ENCODE peak calls at places on chromosomes 3 and 15, in eight cellular contexts. One of them, this sample, is unnamed.

GRCh38 chr3:122092460-122093165 is 37.5 kb downstream of the CD86 start:
- DNase-seq in stimulated activated CD8-positive, alpha-beta memory T cell treated with anti-CD3 and anti-CD28 coated beads, Interleukin-15, amount 100 ng/mL, for 24 hours: no peak
- DNase-seq in GM19239: no peak
- DNase-seq in Ammon's horn: no peak
- DNase-seq in T-helper 2 cell: peak
- DNase-seq in SW480: peak
- DNase-seq in B cell: peak
- DNase-seq in GM12864: no peak
- DNase-seq in this sample: no peak

GRCh38 chr3:147407495-147408179 is 1.3 kb upstream of the ZIC4 start:
- DNase-seq in B cell: no peak
- DNase-seq in stimulated activated CD8-positive, alpha-beta memory T cell treated with anti-CD3 and anti-CD28 coated beads, Interleukin-15, amount 100 ng/mL, for 24 hours: no peak
- DNase-seq in T-helper 2 cell: no peak
- DNase-seq in GM12864: no peak
- DNase-seq in Ammon's horn: no peak
- DNase-seq in SW480: no peak
- DNase-seq in GM19239: no peak
- DNase-seq in this sample: no peak

GRCh38 chr3:126932188-126932931 is 50.6 kb upstream of the PLXNA1 start:
- DNase-seq in GM12864: no peak
- DNase-seq in stimulated activated CD8-positive, alpha-beta memory T cell treated with anti-CD3 and anti-CD28 coated beads, Interleukin-15, amount 100 ng/mL, for 24 hours: no peak
- DNase-seq in T-helper 2 cell: no peak
- DNase-seq in SW480: no peak
- DNase-seq in GM19239: no peak
- DNase-seq in Ammon's horn: no peak
- DNase-seq in B cell: no peak
- DNase-seq in this sample: no peak

GRCh38 chr3:851098-851790 is 241.6 kb upstream of the CNTN6 start:
- DNase-seq in GM19239: no peak
- DNase-seq in GM12864: no peak
- DNase-seq in T-helper 2 cell: peak
- DNase-seq in SW480: peak
- DNase-seq in B cell: no peak
- DNase-seq in stimulated activated CD8-positive, alpha-beta memory T cell treated with anti-CD3 and anti-CD28 coated beads, Interleukin-15, amount 100 ng/mL, for 24 hours: no peak
- DNase-seq in Ammon's horn: no peak
- DNase-seq in this sample: no peak

GRCh38 chr15:56537881-56538280 is 72.9 kb upstream of the MNS1 start:
- DNase-seq in stimulated activated CD8-positive, alpha-beta memory T cell treated with anti-CD3 and anti-CD28 coated beads, Interleukin-15, amount 100 ng/mL, for 24 hours: no peak
- DNase-seq in GM12864: no peak
- DNase-seq in T-helper 2 cell: peak
- DNase-seq in SW480: no peak
- DNase-seq in B cell: peak
- DNase-seq in Ammon's horn: no peak
- DNase-seq in GM19239: no peak
- DNase-seq in this sample: no peak

GRCh38 chr3:178618197-178618596 is 82.0 kb downstream of the KCNMB2 start:
- DNase-seq in stimulated activated CD8-positive, alpha-beta memory T cell treated with anti-CD3 and anti-CD28 coated beads, Interleukin-15, amount 100 ng/mL, for 24 hours: no peak
- DNase-seq in GM19239: no peak
- DNase-seq in GM12864: no peak
- DNase-seq in T-helper 2 cell: no peak
- DNase-seq in SW480: no peak
- DNase-seq in B cell: no peak
- DNase-seq in Ammon's horn: peak
- DNase-seq in this sample: peak

GRCh38 chr3:30664884-30665283 is 58.5 kb downstream of the TGFBR2 start:
- DNase-seq in SW480: no peak
- DNase-seq in stimulated activated CD8-positive, alpha-beta memory T cell treated with anti-CD3 and anti-CD28 coated beads, Interleukin-15, amount 100 ng/mL, for 24 hours: no peak
- DNase-seq in Ammon's horn: no peak
- DNase-seq in T-helper 2 cell: peak
- DNase-seq in GM12864: no peak
- DNase-seq in GM19239: no peak
- DNase-seq in B cell: no peak
- DNase-seq in this sample: no peak

GRCh38 chr3:15858547-15859506 is 61.0 kb upstream of the ANKRD28 start:
- DNase-seq in GM19239: peak
- DNase-seq in Ammon's horn: peak
- DNase-seq in GM12864: peak
- DNase-seq in stimulated activated CD8-positive, alpha-beta memory T cell treated with anti-CD3 and anti-CD28 coated beads, Interleukin-15, amount 100 ng/mL, for 24 hours: peak
- DNase-seq in SW480: peak
- DNase-seq in B cell: peak
- DNase-seq in T-helper 2 cell: peak
- DNase-seq in this sample: no peak

GRCh38 chr3:49634736-49635135 is 39.4 kb upstream of the APEH start:
- DNase-seq in stimulated activated CD8-positive, alpha-beta memory T cell treated with anti-CD3 and anti-CD28 coated beads, Interleukin-15, amount 100 ng/mL, for 24 hours: no peak
- DNase-seq in SW480: no peak
- DNase-seq in B cell: no peak
- DNase-seq in GM12864: no peak
- DNase-seq in Ammon's horn: no peak
- DNase-seq in T-helper 2 cell: no peak
- DNase-seq in GM19239: no peak
- DNase-seq in this sample: no peak

GRCh38 chr15:78149805-78150751 is 916 bp downstream of the IDH3A start:
- DNase-seq in GM12864: no peak
- DNase-seq in SW480: peak
- DNase-seq in Ammon's horn: peak
- DNase-seq in GM19239: no peak
- DNase-seq in B cell: no peak
- DNase-seq in T-helper 2 cell: no peak
- DNase-seq in stimulated activated CD8-positive, alpha-beta memory T cell treated with anti-CD3 and anti-CD28 coated beads, Interleukin-15, amount 100 ng/mL, for 24 hours: no peak
- DNase-seq in this sample: no peak

GRCh38 chr3:179613807-179614206 is 9.2 kb downstream of the NDUFB5 start:
- DNase-seq in B cell: no peak
- DNase-seq in T-helper 2 cell: no peak
- DNase-seq in GM19239: no peak
- DNase-seq in SW480: no peak
- DNase-seq in GM12864: no peak
- DNase-seq in Ammon's horn: no peak
- DNase-seq in stimulated activated CD8-positive, alpha-beta memory T cell treated with anti-CD3 and anti-CD28 coated beads, Interleukin-15, amount 100 ng/mL, for 24 hours: no peak
- DNase-seq in this sample: no peak

GRCh38 chr3:192091831-192092230 is 630.9 kb downstream of the PYDC2 start:
- DNase-seq in T-helper 2 cell: no peak
- DNase-seq in GM19239: no peak
- DNase-seq in B cell: no peak
- DNase-seq in GM12864: no peak
- DNase-seq in SW480: no peak
- DNase-seq in stimulated activated CD8-positive, alpha-beta memory T cell treated with anti-CD3 and anti-CD28 coated beads, Interleukin-15, amount 100 ng/mL, for 24 hours: no peak
- DNase-seq in Ammon's horn: no peak
- DNase-seq in this sample: no peak

GRCh38 chr3:134302674-134303073 is 52.0 kb upstream of the RYK start:
- DNase-seq in GM12864: no peak
- DNase-seq in Ammon's horn: no peak
- DNase-seq in GM19239: no peak
- DNase-seq in B cell: no peak
- DNase-seq in T-helper 2 cell: no peak
- DNase-seq in stimulated activated CD8-positive, alpha-beta memory T cell treated with anti-CD3 and anti-CD28 coated beads, Interleukin-15, amount 100 ng/mL, for 24 hours: no peak
- DNase-seq in SW480: no peak
- DNase-seq in this sample: no peak

GRCh38 chr3:49164983-49165720 is 979 bp downstream of the CCDC71 start:
- DNase-seq in stimulated activated CD8-positive, alpha-beta memory T cell treated with anti-CD3 and anti-CD28 coated beads, Interleukin-15, amount 100 ng/mL, for 24 hours: no peak
- DNase-seq in SW480: no peak
- DNase-seq in GM12864: no peak
- DNase-seq in GM19239: no peak
- DNase-seq in Ammon's horn: no peak
- DNase-seq in B cell: no peak
- DNase-seq in T-helper 2 cell: no peak
- DNase-seq in this sample: no peak

GRCh38 chr3:33895658-33896057 is 97.2 kb downstream of the PDCD6IP start:
- DNase-seq in T-helper 2 cell: no peak
- DNase-seq in stimulated activated CD8-positive, alpha-beta memory T cell treated with anti-CD3 and anti-CD28 coated beads, Interleukin-15, amount 100 ng/mL, for 24 hours: no peak
- DNase-seq in GM12864: no peak
- DNase-seq in GM19239: no peak
- DNase-seq in SW480: no peak
- DNase-seq in Ammon's horn: no peak
- DNase-seq in B cell: no peak
- DNase-seq in this sample: no peak

GRCh38 chr3:101466465-101467309 is 46.3 kb downstream of the SENP7 start:
- DNase-seq in GM19239: no peak
- DNase-seq in Ammon's horn: no peak
- DNase-seq in T-helper 2 cell: peak
- DNase-seq in GM12864: no peak
- DNase-seq in B cell: no peak
- DNase-seq in stimulated activated CD8-positive, alpha-beta memory T cell treated with anti-CD3 and anti-CD28 coated beads, Interleukin-15, amount 100 ng/mL, for 24 hours: no peak
- DNase-seq in SW480: peak
- DNase-seq in this sample: no peak

GRCh38 chr3:116939091-116939490 is 229.5 kb downstream of the TUSC7 start:
- DNase-seq in GM12864: no peak
- DNase-seq in stimulated activated CD8-positive, alpha-beta memory T cell treated with anti-CD3 and anti-CD28 coated beads, Interleukin-15, amount 100 ng/mL, for 24 hours: no peak
- DNase-seq in T-helper 2 cell: no peak
- DNase-seq in B cell: no peak
- DNase-seq in SW480: no peak
- DNase-seq in GM19239: no peak
- DNase-seq in Ammon's horn: no peak
- DNase-seq in this sample: no peak

GRCh38 chr3:95197661-95198060 is 1134.8 kb downstream of the NSUN3 start:
- DNase-seq in stimulated activated CD8-positive, alpha-beta memory T cell treated with anti-CD3 and anti-CD28 coated beads, Interleukin-15, amount 100 ng/mL, for 24 hours: no peak
- DNase-seq in GM12864: no peak
- DNase-seq in Ammon's horn: no peak
- DNase-seq in T-helper 2 cell: no peak
- DNase-seq in GM19239: no peak
- DNase-seq in B cell: no peak
- DNase-seq in SW480: no peak
- DNase-seq in this sample: no peak

GRCh38 chr15:60426870-60427528 is 29.2 kb upstream of the ANXA2 start:
- DNase-seq in T-helper 2 cell: no peak
- DNase-seq in B cell: no peak
- DNase-seq in GM12864: no peak
- DNase-seq in stimulated activated CD8-positive, alpha-beta memory T cell treated with anti-CD3 and anti-CD28 coated beads, Interleukin-15, amount 100 ng/mL, for 24 hours: no peak
- DNase-seq in Ammon's horn: no peak
- DNase-seq in GM19239: no peak
- DNase-seq in SW480: no peak
- DNase-seq in this sample: peak

GRCh38 chr3:45055032-45055410 is 28.9 kb downstream of the CLEC3B start:
- DNase-seq in Ammon's horn: no peak
- DNase-seq in GM12864: no peak
- DNase-seq in SW480: no peak
- DNase-seq in GM19239: no peak
- DNase-seq in stimulated activated CD8-positive, alpha-beta memory T cell treated with anti-CD3 and anti-CD28 coated beads, Interleukin-15, amount 100 ng/mL, for 24 hours: no peak
- DNase-seq in T-helper 2 cell: no peak
- DNase-seq in B cell: no peak
- DNase-seq in this sample: no peak

GRCh38 chr3:175777495-175777894 is 918.4 kb downstream of the NAALADL2 start:
- DNase-seq in T-helper 2 cell: no peak
- DNase-seq in GM12864: no peak
- DNase-seq in stimulated activated CD8-positive, alpha-beta memory T cell treated with anti-CD3 and anti-CD28 coated beads, Interleukin-15, amount 100 ng/mL, for 24 hours: no peak
- DNase-seq in SW480: peak
- DNase-seq in Ammon's horn: no peak
- DNase-seq in B cell: no peak
- DNase-seq in GM19239: no peak
- DNase-seq in this sample: peak

GRCh38 chr3:142366434-142366833 is 81.4 kb downstream of the XRN1 start:
- DNase-seq in SW480: peak
- DNase-seq in GM19239: no peak
- DNase-seq in GM12864: no peak
- DNase-seq in T-helper 2 cell: peak
- DNase-seq in B cell: no peak
- DNase-seq in Ammon's horn: no peak
- DNase-seq in stimulated activated CD8-positive, alpha-beta memory T cell treated with anti-CD3 and anti-CD28 coated beads, Interleukin-15, amount 100 ng/mL, for 24 hours: no peak
- DNase-seq in this sample: no peak

GRCh38 chr3:10950476-10951294 is 41.9 kb upstream of the SLC6A1 start:
- DNase-seq in stimulated activated CD8-positive, alpha-beta memory T cell treated with anti-CD3 and anti-CD28 coated beads, Interleukin-15, amount 100 ng/mL, for 24 hours: no peak
- DNase-seq in GM12864: no peak
- DNase-seq in Ammon's horn: peak
- DNase-seq in B cell: no peak
- DNase-seq in T-helper 2 cell: peak
- DNase-seq in SW480: peak
- DNase-seq in GM19239: peak
- DNase-seq in this sample: peak

GRCh38 chr3:171317133-171317532 is 143.1 kb downstream of the TNIK start:
- DNase-seq in SW480: no peak
- DNase-seq in GM12864: no peak
- DNase-seq in B cell: no peak
- DNase-seq in T-helper 2 cell: no peak
- DNase-seq in stimulated activated CD8-positive, alpha-beta memory T cell treated with anti-CD3 and anti-CD28 coated beads, Interleukin-15, amount 100 ng/mL, for 24 hours: no peak
- DNase-seq in Ammon's horn: no peak
- DNase-seq in GM19239: no peak
- DNase-seq in this sample: no peak

GRCh38 chr3:32685604-32686185 is 707 bp downstream of the CNOT10 start:
- DNase-seq in Ammon's horn: peak
- DNase-seq in SW480: peak
- DNase-seq in GM19239: no peak
- DNase-seq in T-helper 2 cell: peak
- DNase-seq in stimulated activated CD8-positive, alpha-beta memory T cell treated with anti-CD3 and anti-CD28 coated beads, Interleukin-15, amount 100 ng/mL, for 24 hours: no peak
- DNase-seq in GM12864: peak
- DNase-seq in B cell: no peak
- DNase-seq in this sample: no peak

GRCh38 chr3:126501054-126501453 is 16.5 kb downstream of the UROC1 start:
- DNase-seq in GM19239: no peak
- DNase-seq in B cell: no peak
- DNase-seq in stimulated activated CD8-positive, alpha-beta memory T cell treated with anti-CD3 and anti-CD28 coated beads, Interleukin-15, amount 100 ng/mL, for 24 hours: no peak
- DNase-seq in T-helper 2 cell: no peak
- DNase-seq in SW480: no peak
- DNase-seq in GM12864: no peak
- DNase-seq in Ammon's horn: no peak
- DNase-seq in this sample: no peak

GRCh38 chr3:158395421-158395820 is 175.6 kb upstream of the MLF1 start:
- DNase-seq in B cell: no peak
- DNase-seq in GM12864: no peak
- DNase-seq in T-helper 2 cell: peak
- DNase-seq in SW480: no peak
- DNase-seq in GM19239: no peak
- DNase-seq in stimulated activated CD8-positive, alpha-beta memory T cell treated with anti-CD3 and anti-CD28 coated beads, Interleukin-15, amount 100 ng/mL, for 24 hours: no peak
- DNase-seq in Ammon's horn: no peak
- DNase-seq in this sample: no peak

GRCh38 chr3:60755094-60755493 is 496.2 kb downstream of the FHIT start:
- DNase-seq in SW480: peak
- DNase-seq in GM12864: no peak
- DNase-seq in GM19239: no peak
- DNase-seq in Ammon's horn: peak
- DNase-seq in T-helper 2 cell: no peak
- DNase-seq in B cell: no peak
- DNase-seq in stimulated activated CD8-positive, alpha-beta memory T cell treated with anti-CD3 and anti-CD28 coated beads, Interleukin-15, amount 100 ng/mL, for 24 hours: no peak
- DNase-seq in this sample: no peak

GRCh38 chr3:168024537-168024941 is 71.2 kb downstream of the GOLIM4 start:
- DNase-seq in GM19239: no peak
- DNase-seq in stimulated activated CD8-positive, alpha-beta memory T cell treated with anti-CD3 and anti-CD28 coated beads, Interleukin-15, amount 100 ng/mL, for 24 hours: no peak
- DNase-seq in Ammon's horn: no peak
- DNase-seq in GM12864: no peak
- DNase-seq in B cell: no peak
- DNase-seq in T-helper 2 cell: peak
- DNase-seq in SW480: peak
- DNase-seq in this sample: peak

GRCh38 chr3:167166012-167166411 is 214.1 kb downstream of the ZBBX start:
- DNase-seq in Ammon's horn: no peak
- DNase-seq in GM12864: no peak
- DNase-seq in T-helper 2 cell: no peak
- DNase-seq in B cell: no peak
- DNase-seq in GM19239: no peak
- DNase-seq in SW480: no peak
- DNase-seq in stimulated activated CD8-positive, alpha-beta memory T cell treated with anti-CD3 and anti-CD28 coated beads, Interleukin-15, amount 100 ng/mL, for 24 hours: no peak
- DNase-seq in this sample: no peak

GRCh38 chr15:43511012-43511885 is 6.2 kb upstream of the MAP1A start:
- DNase-seq in T-helper 2 cell: peak
- DNase-seq in GM19239: no peak
- DNase-seq in Ammon's horn: peak
- DNase-seq in B cell: peak
- DNase-seq in stimulated activated CD8-positive, alpha-beta memory T cell treated with anti-CD3 and anti-CD28 coated beads, Interleukin-15, amount 100 ng/mL, for 24 hours: no peak
- DNase-seq in SW480: peak
- DNase-seq in GM12864: no peak
- DNase-seq in this sample: no peak

GRCh38 chr3:47634996-47635395 is 56.3 kb upstream of the CSPG5 start:
- DNase-seq in GM19239: no peak
- DNase-seq in GM12864: no peak
- DNase-seq in T-helper 2 cell: no peak
- DNase-seq in SW480: no peak
- DNase-seq in B cell: no peak
- DNase-seq in Ammon's horn: peak
- DNase-seq in stimulated activated CD8-positive, alpha-beta memory T cell treated with anti-CD3 and anti-CD28 coated beads, Interleukin-15, amount 100 ng/mL, for 24 hours: no peak
- DNase-seq in this sample: no peak

GRCh38 chr3:152076148-152076547 is 192.6 kb upstream of the MBNL1 start:
- DNase-seq in GM19239: no peak
- DNase-seq in B cell: no peak
- DNase-seq in Ammon's horn: no peak
- DNase-seq in GM12864: no peak
- DNase-seq in stimulated activated CD8-positive, alpha-beta memory T cell treated with anti-CD3 and anti-CD28 coated beads, Interleukin-15, amount 100 ng/mL, for 24 hours: no peak
- DNase-seq in T-helper 2 cell: peak
- DNase-seq in SW480: no peak
- DNase-seq in this sample: no peak

GRCh38 chr3:26753109-26753508 is 130.5 kb downstream of the LRRC3B start:
- DNase-seq in T-helper 2 cell: no peak
- DNase-seq in GM19239: no peak
- DNase-seq in stimulated activated CD8-positive, alpha-beta memory T cell treated with anti-CD3 and anti-CD28 coated beads, Interleukin-15, amount 100 ng/mL, for 24 hours: no peak
- DNase-seq in B cell: no peak
- DNase-seq in Ammon's horn: no peak
- DNase-seq in GM12864: no peak
- DNase-seq in SW480: no peak
- DNase-seq in this sample: no peak